ENCODE peak calls at places on chromosomes 5 and 9, in seven cellular contexts. L, Y, Z, K, B, W and T are unnamed samples.

GRCh38 chr5:54644226-54644625 is 126.7 kb downstream of the SNX18 start:
- DNase-seq in L (no peak), Y (no peak), Z (no peak), K (no peak), B (no peak), W (no peak), T (no peak)

GRCh38 chr5:68884893-68885292 is 208.9 kb upstream of the SLC30A5 start:
- DNase-seq in L (no peak), Y (no peak), Z (no peak), K (no peak), B (peak; percentile 54), W (no peak), T (peak; percentile 30)

GRCh38 chr9:86410281-86410680 is 56.1 kb upstream of the TUT7 start:
- DNase-seq in L (no peak), Y (no peak), Z (no peak), K (no peak), B (peak; percentile 58), W (no peak), T (no peak)

GRCh38 chr5:132510076-132510475 is 19.5 kb upstream of the IRF1 start:
- DNase-seq in L (no peak), Y (no peak), Z (no peak), K (no peak), B (no peak), W (no peak), T (no peak)

GRCh38 chr5:142900926-142901325 is 130.7 kb downstream of the ARHGAP26 start:
- DNase-seq in L (no peak), Y (no peak), Z (no peak), K (no peak), B (no peak), W (no peak), T (no peak)

GRCh38 chr5:96432245-96433065 is 593 bp downstream of the PCSK1 start:
- DNase-seq in L (no peak), Y (no peak), Z (no peak), K (no peak), B (peak; percentile 80), W (no peak), T (peak; percentile 85)

GRCh38 chr5:172496671-172497371 is 42.5 kb upstream of the SH3PXD2B start:
- DNase-seq in L (peak; percentile 14), Y (peak; percentile 66), Z (no peak), K (no peak), B (no peak), W (no peak), T (no peak)

GRCh38 chr5:142894749-142895148 is 124.6 kb downstream of the ARHGAP26 start:
- DNase-seq in L (no peak), Y (no peak), Z (no peak), K (no peak), B (no peak), W (no peak), T (no peak)

GRCh38 chr9:114989600-114990410 is 59.4 kb upstream of the TNFSF8 start:
- DNase-seq in L (no peak), Y (no peak), Z (no peak), K (no peak), B (no peak), W (no peak), T (no peak)

GRCh38 chr5:124102491-124102890 is 590.5 kb downstream of the CSNK1G3 start:
- DNase-seq in L (no peak), Y (no peak), Z (no peak), K (no peak), B (no peak), W (no peak), T (no peak)

GRCh38 chr9:7186175-7186574 is 428.4 kb downstream of the KDM4C start:
- DNase-seq in L (no peak), Y (no peak), Z (no peak), K (peak; percentile 42), B (peak; percentile 64), W (no peak), T (peak; percentile 16)

GRCh38 chr9:37444890-37445289 is 20.4 kb downstream of the ZBTB5 start:
- DNase-seq in L (no peak), Y (no peak), Z (no peak), K (no peak), B (no peak), W (no peak), T (no peak)

GRCh38 chr9:37443566-37443965 is 21.1 kb downstream of the GRHPR start:
- DNase-seq in L (no peak), Y (no peak), Z (no peak), K (no peak), B (no peak), W (no peak), T (no peak)

GRCh38 chr9:37445832-37446231 is 19.4 kb downstream of the ZBTB5 start:
- DNase-seq in L (no peak), Y (no peak), Z (no peak), K (no peak), B (no peak), W (no peak), T (no peak)

GRCh38 chr9:37449877-37450632 is 15.2 kb downstream of the ZBTB5 start:
- DNase-seq in L (peak; percentile 2), Y (no peak), Z (no peak), K (no peak), B (no peak), W (no peak), T (peak; percentile 93)

GRCh38 chr9:37446401-37446800 is 18.8 kb downstream of the ZBTB5 start:
- DNase-seq in L (no peak), Y (no peak), Z (no peak), K (no peak), B (no peak), W (no peak), T (no peak)
- H3K27me3 ChIP-seq in L (no peaks in the 10 kb centered on the region), Y (no peaks in the 10 kb centered on the region), Z (no peaks in the 10 kb centered on the region), K (no peaks in the 10 kb centered on the region), B (no peaks in the 10 kb centered on the region), W (no peaks in the 10 kb centered on the region), T (no peaks in the 10 kb centered on the region)

DNA sequence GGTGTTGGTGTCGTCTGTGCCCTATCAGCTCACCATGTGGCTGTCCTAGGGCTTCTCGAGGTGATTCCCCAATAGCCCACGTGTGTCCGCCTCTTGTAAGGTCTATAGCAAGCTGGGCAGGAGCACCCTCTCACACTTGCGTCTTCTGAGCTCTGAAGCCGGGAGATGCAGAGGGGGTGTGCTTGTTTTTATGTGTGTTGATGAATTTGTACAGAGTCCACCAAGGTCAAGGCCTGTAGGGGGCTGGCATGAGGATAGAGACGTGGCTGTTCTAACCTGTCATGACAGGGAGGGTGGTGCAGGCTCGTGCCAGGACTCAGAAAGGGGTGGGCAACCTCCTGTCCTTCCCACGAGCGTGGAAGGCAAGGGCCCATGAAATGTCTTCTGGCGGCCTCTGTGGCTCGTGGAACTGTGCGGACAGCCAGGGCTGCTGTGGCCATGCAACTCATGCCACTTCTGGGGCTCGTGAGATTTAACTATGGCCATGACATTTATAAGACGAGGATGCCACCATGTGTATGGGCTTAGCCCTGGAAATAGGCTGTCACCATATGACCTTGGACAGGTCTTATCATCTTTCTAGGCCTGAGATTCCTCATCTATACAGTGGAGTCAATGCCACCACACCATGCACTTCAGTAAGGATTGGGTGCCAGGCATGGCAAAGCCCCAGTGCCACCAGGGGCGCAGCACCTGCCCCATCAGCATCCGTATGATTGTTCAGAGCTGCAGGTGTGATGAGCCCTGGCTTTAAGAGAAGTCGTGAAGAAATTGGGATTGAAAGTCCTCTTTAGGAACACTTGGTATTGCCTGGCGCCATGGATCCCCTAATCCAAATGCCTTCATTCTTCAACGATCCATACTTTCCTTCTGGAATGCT is 2.3 kb upstream of the OLFM1 start:
- DNase-seq in L (no peak), Y (no peak), Z (no peak), K (no peak), B (no peak), W (no peak), T (no peak)
- H3K27me3 ChIP-seq in L (no peaks in the 10 kb centered on the region), Y (peaks cover 35% of the 10 kb centered on the region), Z (peaks cover 75% of the 10 kb centered on the region), K (peaks cover 34% of the 10 kb centered on the region), B (peaks cover 15% of the 10 kb centered on the region), W (peaks cover 57% of the 10 kb centered on the region), T (peaks cover 55% of the 10 kb centered on the region)

GRCh38 chr5:110590187-110590586 is 136.3 kb downstream of the TMEM232 start:
- DNase-seq in L (no peak), Y (no peak), Z (no peak), K (no peak), B (peak; percentile 64), W (no peak), T (peak; percentile 40)
- H3K27me3 ChIP-seq in L (no peaks in the 10 kb centered on the region), Y (no peaks in the 10 kb centered on the region), Z (no peaks in the 10 kb centered on the region), K (no peaks in the 10 kb centered on the region), B (no peaks in the 10 kb centered on the region), W (no peaks in the 10 kb centered on the region), T (no peaks in the 10 kb centered on the region)

GRCh38 chr9:121463026-121463827 is 36.4 kb downstream of the GGTA1 start:
- DNase-seq in L (peak; percentile 48), Y (peak; percentile 72), Z (no peak), K (peak; percentile 35), B (peak; percentile 85), W (no peak), T (peak; percentile 75)

GRCh38 chr9:121466142-121466541 is 33.5 kb downstream of the GGTA1 start:
- DNase-seq in L (no peak), Y (no peak), Z (no peak), K (no peak), B (no peak), W (no peak), T (no peak)

GRCh38 chr9:121459513-121459912 is 40.1 kb downstream of the GGTA1 start:
- DNase-seq in L (no peak), Y (no peak), Z (no peak), K (no peak), B (no peak), W (no peak), T (no peak)

DNA sequence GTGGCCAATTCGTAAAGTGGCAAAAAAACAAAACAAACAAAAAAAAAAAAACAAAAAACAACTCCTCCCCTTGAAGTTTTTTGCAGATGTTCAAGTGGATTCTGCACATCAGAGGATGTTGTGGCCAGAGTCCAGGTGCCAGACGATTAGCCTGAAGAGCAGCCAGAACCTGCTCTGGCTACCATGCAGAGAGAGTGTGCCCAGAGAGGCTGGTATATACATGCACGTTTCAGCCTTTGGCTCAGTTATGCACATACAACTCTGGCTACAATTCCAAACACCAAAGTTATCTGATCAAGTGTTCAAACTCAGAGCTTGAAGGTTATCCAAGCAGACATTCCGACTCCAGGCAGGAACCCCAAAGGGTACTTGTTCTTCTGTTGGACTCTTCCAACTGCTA is 34.7 kb downstream of the GGTA1 start:
- DNase-seq in L (no peak), Y (no peak), Z (no peak), K (no peak), B (no peak), W (no peak), T (no peak)
- H3K27me3 ChIP-seq in L (no peaks in the 10 kb centered on the region), Y (no peaks in the 10 kb centered on the region), Z (no peaks in the 10 kb centered on the region), K (peaks cover 6% of the 10 kb centered on the region), B (no peaks in the 10 kb centered on the region), W (peaks cover 12% of the 10 kb centered on the region), T (peaks cover 16% of the 10 kb centered on the region)

DNA sequence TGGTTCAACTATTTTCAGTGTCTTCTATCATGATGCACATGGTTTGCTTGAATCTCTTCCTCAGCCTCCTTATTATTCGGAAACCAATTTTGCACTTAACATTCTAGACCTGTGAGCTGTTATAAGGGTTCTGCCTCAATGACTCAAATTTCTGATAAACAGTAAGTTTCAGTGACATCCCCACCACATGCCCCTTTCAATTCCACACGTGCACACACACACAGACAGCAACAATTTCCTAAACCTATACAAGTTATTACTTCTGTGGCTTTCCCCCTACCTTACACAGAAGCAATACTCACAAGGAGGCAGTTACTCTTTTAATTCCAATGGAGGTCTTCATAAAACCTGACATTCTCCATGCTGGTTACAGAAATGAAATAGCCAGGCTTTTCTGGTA is 102.4 kb downstream of the ELAVL2 start:
- DNase-seq in L (no peak), Y (no peak), Z (no peak), K (no peak), B (no peak), W (no peak), T (no peak)
- H3K27me3 ChIP-seq in L (no peaks in the 10 kb centered on the region), Y (no peaks in the 10 kb centered on the region), Z (no peaks in the 10 kb centered on the region), K (no peaks in the 10 kb centered on the region), B (no peaks in the 10 kb centered on the region), W (no peaks in the 10 kb centered on the region), T (no peaks in the 10 kb centered on the region)

GRCh38 chr9:107548298-107549142 is 59.0 kb upstream of the KLF4 start:
- DNase-seq in L (peak; percentile 37), Y (no peak), Z (no peak), K (peak; percentile 39), B (no peak), W (no peak), T (no peak)
- H3K27me3 ChIP-seq in L (no peaks in the 10 kb centered on the region), Y (no peaks in the 10 kb centered on the region), Z (no peaks in the 10 kb centered on the region), K (no peaks in the 10 kb centered on the region), B (no peaks in the 10 kb centered on the region), W (no peaks in the 10 kb centered on the region), T (no peaks in the 10 kb centered on the region)